ENCODE peak calls at places on chromosome 18, in seven cellular contexts. M is fibroblast of pulmonary artery, H is GM13977, J is lower leg skin, F is Peyer's patch, X is H1, O is endothelial cell. U is an unnamed sample.

GRCh38 chr18:30409120-30409519 is 633.4 kb downstream of the DSC3 start:
- DNase-seq in M (no peak), H (no peak), J (no peak), F (no peak), X (no peak), O (no peak), U (no peak)

GRCh38 chr18:22098563-22098989 is 70.8 kb upstream of the GATA6 start:
- DNase-seq in M (peak), H (no peak), J (no peak), F (no peak), X (no peak), O (no peak), U (no peak)

GRCh38 chr18:12458761-12459160 is 51.0 kb downstream of the PRELID3A start:
- DNase-seq in M (no peak), H (no peak), J (no peak), F (no peak), X (no peak), O (no peak), U (no peak)

GRCh38 chr18:74064510-74064909 is 83.1 kb downstream of the FBXO15 start:
- DNase-seq in M (no peak), H (no peak), J (no peak), F (no peak), X (no peak), O (no peak), U (no peak)

GRCh38 chr18:25646971-25647370 is 295.0 kb upstream of the ZNF521 start:
- DNase-seq in M (peak), H (no peak), J (no peak), F (no peak), X (no peak), O (no peak), U (no peak)

GRCh38 chr18:44796505-44797198 is 116.0 kb downstream of the SETBP1 start:
- DNase-seq in M (no peak), H (no peak), J (no peak), F (no peak), X (no peak), O (no peak), U (no peak)

GRCh38 chr18:32624182-32624723 is 148.6 kb downstream of the KLHL14 start:
- DNase-seq in M (no peak), H (no peak), J (no peak), F (no peak), X (no peak), O (no peak), U (no peak)

GRCh38 chr18:55287146-55287806 is 300.7 kb downstream of the TCF4 start:
- DNase-seq in M (no peak), H (no peak), J (no peak), F (no peak), X (no peak), O (no peak), U (no peak)

GRCh38 chr18:74778191-74778847 is 180.6 kb downstream of the ZNF407 start:
- DNase-seq in M (no peak), H (no peak), J (no peak), F (no peak), X (no peak), O (no peak), U (no peak)

GRCh38 chr18:29225351-29225750 is 1048.4 kb upstream of the CDH2 start:
- DNase-seq in M (peak), H (no peak), J (no peak), F (no peak), X (no peak), O (no peak), U (no peak)

GRCh38 chr18:23131693-23132319 is 3.5 kb upstream of the CABLES1 start:
- DNase-seq in M (peak), H (peak), J (peak), F (no peak), X (no peak), O (peak), U (peak)

GRCh38 chr18:34583895-34584294 is 126.2 kb upstream of the DTNA start:
- DNase-seq in M (no peak), H (no peak), J (no peak), F (no peak), X (no peak), O (no peak), U (no peak)

GRCh38 chr18:46916551-46917107 is 678 bp downstream of the PIAS2 start:
- DNase-seq in M (peak), H (peak), J (peak), F (no peak), X (no peak), O (no peak), U (peak)

GRCh38 chr18:24063121-24063731 is 48.7 kb downstream of the TTC39C start:
- DNase-seq in M (peak), H (no peak), J (no peak), F (no peak), X (no peak), O (no peak), U (no peak)

DNA sequence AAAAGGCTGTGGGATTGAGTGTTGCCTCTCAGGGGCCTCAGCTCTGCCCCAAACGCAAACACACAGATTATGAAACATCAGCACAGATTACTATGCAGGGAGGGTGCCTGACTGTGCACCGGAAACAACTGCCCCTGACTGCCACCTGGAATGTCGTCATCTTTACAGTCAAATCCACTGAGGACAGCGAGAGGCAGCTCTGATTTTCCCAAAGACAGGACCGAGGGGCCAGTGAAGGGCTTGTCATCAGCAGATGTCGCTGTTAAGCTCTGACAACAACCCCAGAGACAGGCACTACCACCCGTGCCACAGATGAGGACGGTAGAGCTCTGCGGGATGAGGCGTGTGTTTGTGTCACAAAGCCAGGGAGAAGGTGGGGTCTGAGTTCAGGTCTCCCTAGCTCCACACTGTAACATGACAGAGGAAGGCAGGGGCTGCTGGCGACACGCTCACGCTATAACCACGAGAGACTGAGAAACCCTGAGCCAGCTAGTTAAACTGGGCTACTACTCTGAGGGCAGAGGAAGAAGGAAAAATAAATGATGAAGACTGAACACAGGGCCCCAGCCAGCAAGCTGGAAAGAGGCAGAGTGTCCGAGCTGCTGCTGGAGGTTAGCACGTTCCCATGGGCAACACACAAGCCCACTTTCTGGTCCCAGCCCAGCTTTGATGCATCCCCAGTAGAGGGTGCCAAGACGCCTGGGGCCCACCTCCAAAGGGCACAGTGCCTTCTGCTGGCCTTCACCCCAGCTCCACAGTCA is 47.0 kb downstream of the PARD6G start:
- DNase-seq in M (no peak), H (no peak), J (peak), F (no peak), X (no peak), O (no peak), U (no peak)
- TF ChIP-seq CTCF in M (peak), H (peak), J (no peak), F (no peak), X (peak), O (no peak), U (no peak)

GRCh38 chr18:49479381-49480137 is 7.5 kb downstream of the C18orf32 start:
- DNase-seq in M (peak), H (no peak), J (no peak), F (no peak), X (no peak), O (no peak), U (no peak)

GRCh38 chr18:49486617-49486958 is 446 bp downstream of the C18orf32 start:
- DNase-seq in M (peak), H (no peak), J (no peak), F (no peak), X (no peak), O (no peak), U (no peak)

GRCh38 chr18:49476664-49477411 is 10.2 kb downstream of the C18orf32 start:
- DNase-seq in M (peak), H (no peak), J (no peak), F (no peak), X (no peak), O (no peak), U (no peak)

GRCh38 chr18:49483198-49483597 is 3.8 kb downstream of the C18orf32 start:
- DNase-seq in M (no peak), H (no peak), J (no peak), F (no peak), X (no peak), O (no peak), U (no peak)

GRCh38 chr18:49481317-49481716 is 5.7 kb downstream of the C18orf32 start:
- DNase-seq in M (peak), H (no peak), J (no peak), F (no peak), X (no peak), O (no peak), U (no peak)
- TF ChIP-seq CTCF in M (no peak), H (no peak), J (no peak), F (no peak), X (no peak), O (no peak), U (no peak)

GRCh38 chr18:70464343-70465114 is 175.7 kb downstream of the SOCS6 start:
- DNase-seq in M (peak), H (peak), J (peak), F (peak), X (peak), O (peak), U (peak)
- TF ChIP-seq CTCF in M (peak), H (peak), J (no peak), F (no peak), X (peak), O (no peak), U (no peak)

GRCh38 chr18:48199399-48199798 is 209.8 kb downstream of the ZBTB7C start:
- DNase-seq in M (no peak), H (no peak), J (no peak), F (no peak), X (no peak), O (no peak), U (no peak)

GRCh38 chr18:48201952-48202898 is 207.0 kb downstream of the ZBTB7C start:
- DNase-seq in M (no peak), H (no peak), J (no peak), F (peak), X (no peak), O (no peak), U (no peak)

GRCh38 chr18:48202899-48203260 is 206.3 kb downstream of the ZBTB7C start:
- DNase-seq in M (no peak), H (no peak), J (no peak), F (no peak), X (no peak), O (no peak), U (no peak)

GRCh38 chr18:48201337-48201705 is 207.9 kb downstream of the ZBTB7C start:
- DNase-seq in M (no peak), H (no peak), J (no peak), F (no peak), X (no peak), O (no peak), U (no peak)

GRCh38 chr18:48200631-48201336 is 208.4 kb downstream of the ZBTB7C start:
- DNase-seq in M (no peak), H (no peak), J (no peak), F (no peak), X (no peak), O (no peak), U (no peak)
- TF ChIP-seq CTCF in M (no peak), H (no peak), J (no peak), F (no peak), X (no peak), O (no peak), U (no peak)

GRCh38 chr18:50715919-50716318 is 103.9 kb downstream of the MRO start:
- DNase-seq in M (peak), H (no peak), J (no peak), F (no peak), X (no peak), O (no peak), U (no peak)
- TF ChIP-seq CTCF in M (no peak), H (no peak), J (no peak), F (no peak), X (no peak), O (no peak), U (no peak)

GRCh38 chr18:49335677-49336076 is 124.8 kb downstream of the DYM start:
- DNase-seq in M (no peak), H (no peak), J (no peak), F (no peak), X (no peak), O (peak), U (no peak)
- TF ChIP-seq CTCF in M (no peak), H (peak), J (no peak), F (no peak), X (peak), O (peak), U (no peak)

DNA sequence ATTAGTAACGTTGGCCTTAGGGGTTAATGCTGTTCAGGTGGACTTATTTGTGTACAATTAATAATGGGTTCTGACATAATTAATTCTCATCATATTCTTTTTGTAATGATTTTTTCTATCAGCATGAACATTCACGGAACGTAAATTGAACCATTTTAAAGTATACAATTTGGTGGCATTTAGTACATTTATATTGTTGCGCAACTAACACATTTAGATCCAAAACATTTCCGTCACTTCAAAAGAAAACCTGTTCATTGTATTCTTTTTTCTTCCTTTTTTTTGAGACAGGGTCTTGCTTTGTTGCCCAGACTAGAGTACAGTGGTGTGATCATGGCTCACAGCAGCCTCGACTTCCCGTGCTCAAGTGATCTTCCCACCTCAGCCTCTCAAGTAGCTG is 65.8 kb downstream of the BOD1L2 start:
- DNase-seq in M (no peak), H (no peak), J (no peak), F (no peak), X (no peak), O (no peak), U (no peak)
- TF ChIP-seq CTCF in M (no peak), H (no peak), J (no peak), F (no peak), X (no peak), O (no peak), U (no peak)

GRCh38 chr18:52907942-52908341 is 567.9 kb downstream of the DCC start:
- DNase-seq in M (no peak), H (no peak), J (no peak), F (no peak), X (no peak), O (no peak), U (no peak)

GRCh38 chr18:52907522-52907921 is 567.5 kb downstream of the DCC start:
- DNase-seq in M (no peak), H (no peak), J (no peak), F (no peak), X (no peak), O (no peak), U (no peak)

GRCh38 chr18:52902188-52902587 is 562.2 kb downstream of the DCC start:
- DNase-seq in M (no peak), H (no peak), J (no peak), F (no peak), X (no peak), O (no peak), U (no peak)

DNA sequence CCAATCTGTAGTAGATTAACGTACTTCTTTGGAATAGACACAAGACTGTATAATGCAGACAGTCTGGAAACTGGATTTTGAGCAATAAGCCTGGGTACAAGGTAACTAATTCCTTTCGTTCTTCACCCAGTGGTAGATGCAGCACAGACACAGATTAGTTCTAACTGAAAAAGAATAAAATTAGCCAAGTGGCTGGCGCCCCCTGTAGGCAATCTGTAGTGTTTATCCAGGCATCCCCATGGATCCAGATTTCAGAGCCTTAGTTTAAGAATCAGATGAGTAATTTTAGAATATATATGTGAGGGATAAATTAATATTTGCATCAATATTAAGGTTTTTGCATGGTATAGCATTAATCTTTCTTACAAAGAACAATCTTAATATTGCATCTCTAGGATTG is 563.9 kb downstream of the DCC start:
- DNase-seq in M (peak), H (peak), J (no peak), F (peak), X (no peak), O (peak), U (no peak)
- TF ChIP-seq CTCF in M (peak), H (peak), J (no peak), F (no peak), X (peak), O (peak), U (no peak)

GRCh38 chr18:6221602-6222014 is 193.1 kb downstream of the L3MBTL4 start:
- DNase-seq in M (no peak), H (no peak), J (no peak), F (no peak), X (no peak), O (no peak), U (no peak)

GRCh38 chr18:6215888-6216287 is 198.8 kb downstream of the L3MBTL4 start:
- DNase-seq in M (no peak), H (no peak), J (no peak), F (no peak), X (no peak), O (no peak), U (no peak)

GRCh38 chr18:6222271-6222670 is 192.4 kb downstream of the L3MBTL4 start:
- DNase-seq in M (no peak), H (no peak), J (no peak), F (no peak), X (no peak), O (no peak), U (no peak)

GRCh38 chr18:6220129-6220528 is 194.6 kb downstream of the L3MBTL4 start:
- DNase-seq in M (no peak), H (no peak), J (no peak), F (no peak), X (no peak), O (no peak), U (no peak)

GRCh38 chr18:6219116-6219717 is 195.5 kb downstream of the L3MBTL4 start:
- DNase-seq in M (peak), H (no peak), J (no peak), F (no peak), X (peak), O (peak), U (no peak)
- TF ChIP-seq CTCF in M (peak), H (peak), J (no peak), F (no peak), X (peak), O (peak), U (peak)

U was measured in natural killer cell.